ENCODE peak calls at places on chromosome 12, in ten cellular contexts. B is ovary; M is psoas muscle; W is hepatocyte; O is CD8-positive, alpha-beta T cell; T is tibial nerve; I is gastrocnemius medialis; P is CD4-positive, alpha-beta memory T cell; J is thoracic aorta; F is trophoblast cell. G is an unnamed sample.
A peak's percentile ranks its signal among the peaks of the same experiment; 100 is the strongest.

GRCh38 chr12:110104188-110104969 is 19.8 kb upstream of the IFT81 start:
- DNase-seq in B (no peak), M (no peak), W (peak; percentile 50), O (no peak), T (no peak), I (no peak), P (no peak), J (no peak), F (no peak), G (no peak)

GRCh38 chr12:9776795-9777194 is 16.1 kb upstream of the CD69 start:
- DNase-seq in B (no peak), M (no peak), W (no peak), O (no peak), T (no peak), I (no peak), P (no peak), J (no peak), F (no peak), G (no peak)

GRCh38 chr12:50234347-50234746 is 49.0 kb downstream of the LIMA1 start:
- DNase-seq in B (no peak), M (no peak), W (no peak), O (no peak), T (no peak), I (no peak), P (no peak), J (no peak), F (peak; percentile 87), G (peak; percentile 59)

GRCh38 chr12:124410354-124411175 is 115.7 kb downstream of the RFLNA start:
- DNase-seq in B (no peak), M (peak; percentile 67), W (no peak), O (no peak), T (no peak), I (no peak), P (no peak), J (no peak), F (no peak), G (no peak)

GRCh38 chr12:95852133-95852532 is 6.6 kb upstream of the SNRPF start:
- DNase-seq in B (no peak), M (no peak), W (no peak), O (no peak), T (no peak), I (no peak), P (no peak), J (no peak), F (no peak), G (no peak)

GRCh38 chr12:120101617-120102016 is 14.9 kb downstream of the RAB35 start:
- DNase-seq in B (no peak), M (no peak), W (no peak), O (no peak), T (no peak), I (no peak), P (no peak), J (no peak), F (no peak), G (no peak)

GRCh38 chr12:3725267-3726115 is 27.4 kb downstream of the CRACR2A start:
- DNase-seq in B (no peak), M (no peak), W (no peak), O (no peak), T (peak; percentile 26), I (no peak), P (no peak), J (no peak), F (no peak), G (no peak)

GRCh38 chr12:94184995-94185711 is 36.8 kb downstream of the PLXNC1 start:
- DNase-seq in B (no peak), M (no peak), W (no peak), O (no peak), T (no peak), I (no peak), P (no peak), J (no peak), F (no peak), G (no peak)

GRCh38 chr12:71840226-71840847 is 778 bp downstream of the TBC1D15 start:
- DNase-seq in B (no peak), M (no peak), W (peak; percentile 55), O (no peak), T (no peak), I (no peak), P (no peak), J (no peak), F (peak; percentile 70), G (no peak)

GRCh38 chr12:13564266-13564810 is 367.8 kb downstream of the EMP1 start:
- DNase-seq in B (no peak), M (no peak), W (no peak), O (no peak), T (no peak), I (no peak), P (no peak), J (no peak), F (no peak), G (no peak)

GRCh38 chr12:823043-823698 is 70.8 kb downstream of the WNK1 start:
- DNase-seq in B (no peak), M (no peak), W (no peak), O (no peak), T (no peak), I (no peak), P (no peak), J (no peak), F (no peak), G (no peak)

GRCh38 chr12:58537278-58537677 is 383.0 kb downstream of the LRIG3 start:
- DNase-seq in B (no peak), M (no peak), W (no peak), O (no peak), T (no peak), I (no peak), P (no peak), J (no peak), F (no peak), G (no peak)

GRCh38 chr12:3975652-3976051 is 102.5 kb upstream of the PARP11 start:
- DNase-seq in B (no peak), M (no peak), W (no peak), O (no peak), T (no peak), I (no peak), P (no peak), J (no peak), F (no peak), G (no peak)

GRCh38 chr12:10849425-10849878 is at the start of gene PRR4:
- DNase-seq in B (no peak), M (no peak), W (no peak), O (no peak), T (no peak), I (no peak), P (peak; percentile 62), J (no peak), F (no peak), G (no peak)

GRCh38 chr12:130952106-130952505 is 1.6 kb upstream of the ADGRD1 start:
- DNase-seq in B (no peak), M (no peak), W (peak; percentile 40), O (no peak), T (no peak), I (no peak), P (no peak), J (no peak), F (no peak), G (no peak)

GRCh38 chr12:130954544-130954831 is 781 bp downstream of the ADGRD1 start:
- DNase-seq in B (no peak), M (no peak), W (no peak), O (no peak), T (no peak), I (no peak), P (no peak), J (no peak), F (no peak), G (no peak)

GRCh38 chr12:130955238-130955816 is 1.6 kb downstream of the ADGRD1 start:
- DNase-seq in B (no peak), M (peak; percentile 40), W (no peak), O (no peak), T (no peak), I (peak; percentile 12), P (no peak), J (no peak), F (no peak), G (no peak)

GRCh38 chr12:130952545-130952954 is 1.2 kb upstream of the ADGRD1 start:
- DNase-seq in B (no peak), M (no peak), W (peak; percentile 67), O (no peak), T (no peak), I (no peak), P (no peak), J (no peak), F (no peak), G (no peak)

DNA sequence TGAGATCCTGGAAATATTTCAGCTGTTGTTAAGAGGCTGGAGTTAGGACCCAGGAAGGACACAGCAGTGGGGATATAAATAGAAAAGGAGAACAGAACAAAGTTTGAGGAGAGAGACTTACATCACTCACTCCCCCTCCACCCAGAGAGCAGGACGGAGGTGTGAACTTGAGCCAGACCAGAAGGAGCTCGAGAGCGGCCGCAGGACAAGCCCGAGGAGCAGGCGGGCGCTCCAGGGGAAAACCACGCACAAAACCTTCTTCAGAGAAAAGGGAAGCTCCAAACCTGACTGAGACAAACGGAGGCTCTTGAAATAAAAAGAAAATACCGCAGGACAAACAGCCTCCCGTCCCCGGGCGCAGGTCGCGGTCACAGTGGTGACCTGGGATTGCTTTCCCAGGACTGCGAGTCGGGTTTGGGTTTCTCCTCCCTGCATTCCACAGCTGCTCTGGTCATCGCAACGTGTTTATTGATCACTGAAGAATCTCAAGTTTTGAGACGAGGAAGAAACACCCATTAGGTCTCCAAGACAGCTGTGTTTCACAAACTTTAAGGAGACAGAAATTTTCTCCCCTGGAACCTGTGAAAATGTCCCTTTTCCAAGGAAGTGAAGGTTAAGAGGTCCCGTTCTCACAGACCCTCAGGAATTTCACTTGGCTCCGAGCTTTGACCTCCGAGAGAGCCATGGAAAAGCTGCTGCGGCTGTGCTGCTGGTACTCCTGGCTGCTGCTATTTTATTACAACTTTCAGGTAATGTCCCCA is at the start of gene ADGRD1:
- DNase-seq in B (peak; percentile 84), M (peak; percentile 61), W (peak; percentile 62), O (no peak), T (peak; percentile 80), I (peak; percentile 53), P (no peak), J (no peak), F (no peak), G (peak; percentile 45)
- H3K4me3 ChIP-seq in B (peak within 1 kb of the TSS; percentile 53), M (peak within 1 kb of the TSS; percentile 67), W (peak within 1 kb of the TSS; percentile 27), O (no peak within 1 kb of the TSS), T (peak within 1 kb of the TSS; percentile 45), I (peak within 1 kb of the TSS; percentile 42), P (no peak within 1 kb of the TSS), J (peak within 1 kb of the TSS; percentile 66), F (peak within 1 kb of the TSS; percentile 27), G (peak within 1 kb of the TSS; percentile 48)

GRCh38 chr12:131799195-131799594 is 29.0 kb upstream of the MMP17 start:
- DNase-seq in B (no peak), M (no peak), W (no peak), O (no peak), T (no peak), I (no peak), P (no peak), J (no peak), F (no peak), G (no peak)
- H3K36me3 ChIP-seq in B (no peaks in the 10 kb centered on the region), M (peaks cover 75% of the 10 kb centered on the region), W (no peaks in the 10 kb centered on the region), O (peaks cover 26% of the 10 kb centered on the region), T (peaks cover 84% of the 10 kb centered on the region), I (peaks cover 53% of the 10 kb centered on the region), P (peaks cover 42% of the 10 kb centered on the region), J (peaks cover 52% of the 10 kb centered on the region), F (peaks cover 42% of the 10 kb centered on the region), G (no peaks in the 10 kb centered on the region)

GRCh38 chr12:52170827-52171226 is 21.0 kb downstream of the KRT80 start:
- DNase-seq in B (peak; percentile 82), M (no peak), W (no peak), O (no peak), T (no peak), I (no peak), P (no peak), J (no peak), F (no peak), G (no peak)
- H3K27ac ChIP-seq in B (peak overlapping the region; percentile 64), M (no peak overlapping the region), W (no peak overlapping the region), O (no peak overlapping the region), T (no peak overlapping the region), I (no peak overlapping the region), P (no peak overlapping the region), J (no peak overlapping the region), F (no peak overlapping the region), G (no peak overlapping the region)

GRCh38 chr12:75982974-75983660 is 48.5 kb downstream of the PHLDA1 start:
- DNase-seq in B (no peak), M (no peak), W (no peak), O (no peak), T (no peak), I (no peak), P (no peak), J (no peak), F (no peak), G (no peak)
- H3K4me3 ChIP-seq in B (no peak overlapping the region), M (peak overlapping the region; percentile 21), W (no peak overlapping the region), O (no peak overlapping the region), T (peak overlapping the region; percentile 34), I (no peak overlapping the region), P (no peak overlapping the region), J (peak overlapping the region; percentile 70), F (no peak overlapping the region), G (no peak overlapping the region)

G was measured in transverse colon.